ENCODE peak calls at places on chromosomes 5 and 9, in nine cellular contexts. One of them, this sample, is unnamed.

GRCh38 chr9:16864741-16865434 is 5.6 kb downstream of the BNC2 start:
- DNase-seq in AG10803: peak
- DNase-seq in MM.1S: no peak
- DNase-seq in psoas muscle: no peak
- DNase-seq in heart left ventricle: no peak
- DNase-seq in IMR-90: peak
- DNase-seq in body of pancreas: no peak
- DNase-seq in fibroblast of pulmonary artery: peak
- DNase-seq in esophagus squamous epithelium: no peak
- DNase-seq in this sample: peak

GRCh38 chr5:141814064-141814982 is 63.9 kb downstream of the PCDH1 start:
- DNase-seq in AG10803: no peak
- DNase-seq in MM.1S: no peak
- DNase-seq in psoas muscle: peak
- DNase-seq in heart left ventricle: peak
- DNase-seq in IMR-90: no peak
- DNase-seq in body of pancreas: peak
- DNase-seq in fibroblast of pulmonary artery: peak
- DNase-seq in esophagus squamous epithelium: no peak
- DNase-seq in this sample: peak

GRCh38 chr5:147055850-147056523 is 177.4 kb upstream of the PPP2R2B start:
- DNase-seq in AG10803: no peak
- DNase-seq in MM.1S: no peak
- DNase-seq in psoas muscle: no peak
- DNase-seq in heart left ventricle: no peak
- DNase-seq in IMR-90: no peak
- DNase-seq in body of pancreas: no peak
- DNase-seq in fibroblast of pulmonary artery: no peak
- DNase-seq in esophagus squamous epithelium: no peak
- DNase-seq in this sample: no peak

GRCh38 chr9:89427621-89428221 is 70.2 kb downstream of the SEMA4D start:
- DNase-seq in AG10803: no peak
- DNase-seq in MM.1S: no peak
- DNase-seq in psoas muscle: no peak
- DNase-seq in heart left ventricle: peak
- DNase-seq in IMR-90: peak
- DNase-seq in body of pancreas: no peak
- DNase-seq in fibroblast of pulmonary artery: no peak
- DNase-seq in esophagus squamous epithelium: no peak
- DNase-seq in this sample: no peak

GRCh38 chr5:14281746-14282181 is 138.6 kb downstream of the TRIO start:
- DNase-seq in AG10803: no peak
- DNase-seq in MM.1S: no peak
- DNase-seq in psoas muscle: no peak
- DNase-seq in heart left ventricle: no peak
- DNase-seq in IMR-90: no peak
- DNase-seq in body of pancreas: no peak
- DNase-seq in fibroblast of pulmonary artery: no peak
- DNase-seq in esophagus squamous epithelium: no peak
- DNase-seq in this sample: no peak

GRCh38 chr5:1171340-1171941 is 30.0 kb upstream of the SLC6A19 start:
- DNase-seq in AG10803: peak
- DNase-seq in MM.1S: no peak
- DNase-seq in psoas muscle: peak
- DNase-seq in heart left ventricle: peak
- DNase-seq in IMR-90: peak
- DNase-seq in body of pancreas: no peak
- DNase-seq in fibroblast of pulmonary artery: peak
- DNase-seq in esophagus squamous epithelium: no peak
- DNase-seq in this sample: peak

GRCh38 chr9:114852050-114852594 is 46.3 kb upstream of the TNFSF15 start:
- DNase-seq in AG10803: peak
- DNase-seq in MM.1S: no peak
- DNase-seq in psoas muscle: no peak
- DNase-seq in heart left ventricle: no peak
- DNase-seq in IMR-90: peak
- DNase-seq in body of pancreas: no peak
- DNase-seq in fibroblast of pulmonary artery: peak
- DNase-seq in esophagus squamous epithelium: no peak
- DNase-seq in this sample: peak

GRCh38 chr5:76854644-76855043 is 4.8 kb downstream of the S100Z start:
- DNase-seq in AG10803: no peak
- DNase-seq in MM.1S: no peak
- DNase-seq in psoas muscle: no peak
- DNase-seq in heart left ventricle: no peak
- DNase-seq in IMR-90: no peak
- DNase-seq in body of pancreas: no peak
- DNase-seq in fibroblast of pulmonary artery: no peak
- DNase-seq in esophagus squamous epithelium: no peak
- DNase-seq in this sample: no peak

GRCh38 chr5:44388504-44389409 is 463 bp downstream of the FGF10 start:
- DNase-seq in AG10803: peak
- DNase-seq in MM.1S: no peak
- DNase-seq in psoas muscle: peak
- DNase-seq in heart left ventricle: no peak
- DNase-seq in IMR-90: peak
- DNase-seq in body of pancreas: peak
- DNase-seq in fibroblast of pulmonary artery: peak
- DNase-seq in esophagus squamous epithelium: no peak
- DNase-seq in this sample: peak

DNA sequence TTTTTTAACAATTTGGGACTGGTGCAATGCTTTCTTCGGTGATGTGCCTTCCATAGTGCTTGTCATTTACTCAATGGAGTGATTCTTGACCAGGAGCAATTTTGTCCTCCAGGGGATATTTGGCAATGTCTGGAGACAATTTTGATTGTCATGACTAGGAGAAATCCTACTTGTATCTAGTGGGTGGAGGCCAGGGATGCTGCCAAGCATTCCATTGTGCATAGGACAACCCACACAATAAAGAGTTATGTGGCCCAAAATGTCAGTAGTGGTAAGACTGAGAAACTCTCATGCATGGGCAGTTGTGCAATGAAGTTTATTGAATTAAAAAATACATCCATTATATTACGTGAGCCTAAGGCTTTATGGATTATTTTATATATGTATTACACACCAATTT is 70.5 kb downstream of the FOCAD start:
- DNase-seq in AG10803: peak
- DNase-seq in MM.1S: no peak
- DNase-seq in psoas muscle: no peak
- DNase-seq in heart left ventricle: no peak
- DNase-seq in IMR-90: peak
- DNase-seq in body of pancreas: no peak
- DNase-seq in fibroblast of pulmonary artery: peak
- DNase-seq in esophagus squamous epithelium: no peak
- DNase-seq in this sample: peak
- H3K4me3 ChIP-seq in AG10803: no peak
- H3K4me3 ChIP-seq in MM.1S: no peak
- H3K4me3 ChIP-seq in psoas muscle: no peak
- H3K4me3 ChIP-seq in heart left ventricle: no peak
- H3K4me3 ChIP-seq in IMR-90: no peak
- H3K4me3 ChIP-seq in body of pancreas: no peak
- H3K4me3 ChIP-seq in fibroblast of pulmonary artery: no peak
- H3K4me3 ChIP-seq in esophagus squamous epithelium: no peak
- H3K4me3 ChIP-seq in this sample: no peak

GRCh38 chr5:160327829-160328228 is 15.5 kb upstream of the CCNJL start:
- DNase-seq in AG10803: no peak
- DNase-seq in MM.1S: no peak
- DNase-seq in psoas muscle: no peak
- DNase-seq in heart left ventricle: no peak
- DNase-seq in IMR-90: no peak
- DNase-seq in body of pancreas: no peak
- DNase-seq in fibroblast of pulmonary artery: no peak
- DNase-seq in esophagus squamous epithelium: no peak
- DNase-seq in this sample: no peak

GRCh38 chr5:160330212-160330611 is 17.8 kb upstream of the CCNJL start:
- DNase-seq in AG10803: no peak
- DNase-seq in MM.1S: no peak
- DNase-seq in psoas muscle: no peak
- DNase-seq in heart left ventricle: no peak
- DNase-seq in IMR-90: no peak
- DNase-seq in body of pancreas: no peak
- DNase-seq in fibroblast of pulmonary artery: no peak
- DNase-seq in esophagus squamous epithelium: no peak
- DNase-seq in this sample: no peak

GRCh38 chr5:160324885-160325284 is 12.5 kb upstream of the CCNJL start:
- DNase-seq in AG10803: no peak
- DNase-seq in MM.1S: no peak
- DNase-seq in psoas muscle: no peak
- DNase-seq in heart left ventricle: no peak
- DNase-seq in IMR-90: no peak
- DNase-seq in body of pancreas: no peak
- DNase-seq in fibroblast of pulmonary artery: no peak
- DNase-seq in esophagus squamous epithelium: no peak
- DNase-seq in this sample: no peak

GRCh38 chr5:160325716-160326115 is 13.4 kb upstream of the CCNJL start:
- DNase-seq in AG10803: no peak
- DNase-seq in MM.1S: no peak
- DNase-seq in psoas muscle: no peak
- DNase-seq in heart left ventricle: no peak
- DNase-seq in IMR-90: no peak
- DNase-seq in body of pancreas: no peak
- DNase-seq in fibroblast of pulmonary artery: no peak
- DNase-seq in esophagus squamous epithelium: no peak
- DNase-seq in this sample: no peak

GRCh38 chr5:160326981-160327380 is 14.6 kb upstream of the CCNJL start:
- DNase-seq in AG10803: no peak
- DNase-seq in MM.1S: no peak
- DNase-seq in psoas muscle: no peak
- DNase-seq in heart left ventricle: no peak
- DNase-seq in IMR-90: no peak
- DNase-seq in body of pancreas: no peak
- DNase-seq in fibroblast of pulmonary artery: no peak
- DNase-seq in esophagus squamous epithelium: no peak
- DNase-seq in this sample: no peak
- TF ChIP-seq CTCF in AG10803: no peak
- TF ChIP-seq CTCF in MM.1S: no peak
- TF ChIP-seq CTCF in psoas muscle: no peak
- TF ChIP-seq CTCF in heart left ventricle: no peak
- TF ChIP-seq CTCF in IMR-90: no peak
- TF ChIP-seq CTCF in body of pancreas: no peak
- TF ChIP-seq CTCF in fibroblast of pulmonary artery: no peak
- TF ChIP-seq CTCF in esophagus squamous epithelium: no peak
- TF ChIP-seq CTCF in this sample: no peak

GRCh38 chr5:150397749-150398431 is 14.8 kb downstream of the CD74 start:
- DNase-seq in AG10803: no peak
- DNase-seq in MM.1S: no peak
- DNase-seq in psoas muscle: no peak
- DNase-seq in heart left ventricle: no peak
- DNase-seq in IMR-90: no peak
- DNase-seq in body of pancreas: no peak
- DNase-seq in fibroblast of pulmonary artery: no peak
- DNase-seq in esophagus squamous epithelium: no peak
- DNase-seq in this sample: no peak
- H3K4me3 ChIP-seq in AG10803: no peak
- H3K4me3 ChIP-seq in MM.1S: no peak
- H3K4me3 ChIP-seq in psoas muscle: no peak
- H3K4me3 ChIP-seq in heart left ventricle: no peak
- H3K4me3 ChIP-seq in IMR-90: no peak
- H3K4me3 ChIP-seq in body of pancreas: no peak
- H3K4me3 ChIP-seq in fibroblast of pulmonary artery: no peak
- H3K4me3 ChIP-seq in esophagus squamous epithelium: no peak
- H3K4me3 ChIP-seq in this sample: no peak

GRCh38 chr5:164053123-164053522 is 547.7 kb downstream of the MAT2B start:
- DNase-seq in AG10803: no peak
- DNase-seq in MM.1S: no peak
- DNase-seq in psoas muscle: no peak
- DNase-seq in heart left ventricle: no peak
- DNase-seq in IMR-90: peak
- DNase-seq in body of pancreas: no peak
- DNase-seq in fibroblast of pulmonary artery: no peak
- DNase-seq in esophagus squamous epithelium: no peak
- DNase-seq in this sample: peak

GRCh38 chr5:164054461-164054860 is 549.0 kb downstream of the MAT2B start:
- DNase-seq in AG10803: no peak
- DNase-seq in MM.1S: no peak
- DNase-seq in psoas muscle: no peak
- DNase-seq in heart left ventricle: no peak
- DNase-seq in IMR-90: peak
- DNase-seq in body of pancreas: no peak
- DNase-seq in fibroblast of pulmonary artery: no peak
- DNase-seq in esophagus squamous epithelium: no peak
- DNase-seq in this sample: no peak

GRCh38 chr5:164052536-164053090 is 547.2 kb downstream of the MAT2B start:
- DNase-seq in AG10803: no peak
- DNase-seq in MM.1S: no peak
- DNase-seq in psoas muscle: no peak
- DNase-seq in heart left ventricle: no peak
- DNase-seq in IMR-90: peak
- DNase-seq in body of pancreas: no peak
- DNase-seq in fibroblast of pulmonary artery: peak
- DNase-seq in esophagus squamous epithelium: no peak
- DNase-seq in this sample: peak

GRCh38 chr5:164051745-164052144 is 546.3 kb downstream of the MAT2B start:
- DNase-seq in AG10803: no peak
- DNase-seq in MM.1S: no peak
- DNase-seq in psoas muscle: no peak
- DNase-seq in heart left ventricle: no peak
- DNase-seq in IMR-90: peak
- DNase-seq in body of pancreas: no peak
- DNase-seq in fibroblast of pulmonary artery: peak
- DNase-seq in esophagus squamous epithelium: no peak
- DNase-seq in this sample: peak

DNA sequence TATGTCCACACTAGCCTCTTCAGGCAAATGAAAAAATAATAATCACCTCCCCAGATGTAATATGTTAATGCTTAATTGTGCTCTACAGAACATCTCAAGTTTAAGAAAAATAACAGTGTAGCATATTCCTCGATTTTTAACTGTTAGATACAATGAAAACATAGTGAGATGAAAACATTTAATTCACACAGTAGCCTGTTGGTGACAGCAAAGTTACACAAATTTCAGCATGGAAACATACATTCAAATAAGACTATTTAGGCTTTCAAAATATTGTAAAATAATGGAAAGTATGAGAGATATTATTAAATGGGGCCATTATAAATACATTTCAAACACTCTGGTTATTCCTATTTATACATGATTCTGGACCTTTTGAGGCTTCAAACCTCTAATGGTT is 543.1 kb downstream of the MAT2B start:
- DNase-seq in AG10803: no peak
- DNase-seq in MM.1S: no peak
- DNase-seq in psoas muscle: no peak
- DNase-seq in heart left ventricle: no peak
- DNase-seq in IMR-90: peak
- DNase-seq in body of pancreas: no peak
- DNase-seq in fibroblast of pulmonary artery: peak
- DNase-seq in esophagus squamous epithelium: no peak
- DNase-seq in this sample: peak
- TF ChIP-seq CTCF in AG10803: no peak
- TF ChIP-seq CTCF in MM.1S: peak
- TF ChIP-seq CTCF in psoas muscle: no peak
- TF ChIP-seq CTCF in heart left ventricle: no peak
- TF ChIP-seq CTCF in IMR-90: peak
- TF ChIP-seq CTCF in body of pancreas: peak
- TF ChIP-seq CTCF in fibroblast of pulmonary artery: peak
- TF ChIP-seq CTCF in esophagus squamous epithelium: no peak
- TF ChIP-seq CTCF in this sample: peak

GRCh38 chr9:127874301-127875216 is 2.9 kb downstream of the AK1 start:
- DNase-seq in AG10803: no peak
- DNase-seq in MM.1S: no peak
- DNase-seq in psoas muscle: no peak
- DNase-seq in heart left ventricle: peak
- DNase-seq in IMR-90: no peak
- DNase-seq in body of pancreas: no peak
- DNase-seq in fibroblast of pulmonary artery: no peak
- DNase-seq in esophagus squamous epithelium: no peak
- DNase-seq in this sample: no peak
- H3K4me3 ChIP-seq in AG10803: no peak
- H3K4me3 ChIP-seq in MM.1S: no peak
- H3K4me3 ChIP-seq in psoas muscle: peak
- H3K4me3 ChIP-seq in heart left ventricle: peak
- H3K4me3 ChIP-seq in IMR-90: no peak
- H3K4me3 ChIP-seq in body of pancreas: no peak
- H3K4me3 ChIP-seq in fibroblast of pulmonary artery: no peak
- H3K4me3 ChIP-seq in esophagus squamous epithelium: no peak
- H3K4me3 ChIP-seq in this sample: no peak